ENCODE peak calls at places on chromosomes 5 and 9, in eight cellular contexts. One of them, this sample, is unnamed.

GRCh38 chr9:123400926-123401503 is 45.0 kb downstream of the CRB2 start:
- DNase-seq in NCI-H1105 treated with DMSO at 0.1 percent for 48 hours: no peak
- DNase-seq in Ammon's horn: no peak
- DNase-seq in stimulated activated CD8-positive, alpha-beta memory T cell treated with anti-CD3 and anti-CD28 coated beads, Interleukin-2, amount 100 ng/mL, for 1 hour: no peak
- DNase-seq in WTC11: no peak
- DNase-seq in neural crest cell: no peak
- DNase-seq in dermis microvascular lymphatic vessel endothelial cell: no peak
- DNase-seq in IMR-90: no peak
- DNase-seq in this sample: no peak

GRCh38 chr5:115583474-115583873 is 18.8 kb downstream of the TICAM2 start:
- DNase-seq in NCI-H1105 treated with DMSO at 0.1 percent for 48 hours: no peak
- DNase-seq in Ammon's horn: no peak
- DNase-seq in stimulated activated CD8-positive, alpha-beta memory T cell treated with anti-CD3 and anti-CD28 coated beads, Interleukin-2, amount 100 ng/mL, for 1 hour: no peak
- DNase-seq in WTC11: no peak
- DNase-seq in neural crest cell: no peak
- DNase-seq in dermis microvascular lymphatic vessel endothelial cell: no peak
- DNase-seq in IMR-90: peak; percentile 95
- DNase-seq in this sample: peak; percentile 52

GRCh38 chr9:36625006-36625600 is 52.4 kb downstream of the MELK start:
- DNase-seq in NCI-H1105 treated with DMSO at 0.1 percent for 48 hours: no peak
- DNase-seq in Ammon's horn: peak; percentile 83
- DNase-seq in stimulated activated CD8-positive, alpha-beta memory T cell treated with anti-CD3 and anti-CD28 coated beads, Interleukin-2, amount 100 ng/mL, for 1 hour: no peak
- DNase-seq in WTC11: no peak
- DNase-seq in neural crest cell: no peak
- DNase-seq in dermis microvascular lymphatic vessel endothelial cell: no peak
- DNase-seq in IMR-90: peak; percentile 90
- DNase-seq in this sample: peak; percentile 10

GRCh38 chr5:141872496-141873356 is 5.5 kb downstream of the PCDH1 start:
- DNase-seq in NCI-H1105 treated with DMSO at 0.1 percent for 48 hours: no peak
- DNase-seq in Ammon's horn: no peak
- DNase-seq in stimulated activated CD8-positive, alpha-beta memory T cell treated with anti-CD3 and anti-CD28 coated beads, Interleukin-2, amount 100 ng/mL, for 1 hour: no peak
- DNase-seq in WTC11: no peak
- DNase-seq in neural crest cell: no peak
- DNase-seq in dermis microvascular lymphatic vessel endothelial cell: no peak
- DNase-seq in IMR-90: no peak
- DNase-seq in this sample: peak; percentile 30

GRCh38 chr5:81389015-81389414 is 4.9 kb downstream of the ACOT12 start:
- DNase-seq in NCI-H1105 treated with DMSO at 0.1 percent for 48 hours: no peak
- DNase-seq in Ammon's horn: no peak
- DNase-seq in stimulated activated CD8-positive, alpha-beta memory T cell treated with anti-CD3 and anti-CD28 coated beads, Interleukin-2, amount 100 ng/mL, for 1 hour: no peak
- DNase-seq in WTC11: no peak
- DNase-seq in neural crest cell: no peak
- DNase-seq in dermis microvascular lymphatic vessel endothelial cell: no peak
- DNase-seq in IMR-90: no peak
- DNase-seq in this sample: no peak

GRCh38 chr9:134698587-134699342 is 57.2 kb downstream of the COL5A1 start:
- DNase-seq in NCI-H1105 treated with DMSO at 0.1 percent for 48 hours: peak; percentile 44
- DNase-seq in Ammon's horn: peak; percentile 70
- DNase-seq in stimulated activated CD8-positive, alpha-beta memory T cell treated with anti-CD3 and anti-CD28 coated beads, Interleukin-2, amount 100 ng/mL, for 1 hour: no peak
- DNase-seq in WTC11: peak; percentile 94
- DNase-seq in neural crest cell: peak; percentile 83
- DNase-seq in dermis microvascular lymphatic vessel endothelial cell: peak; percentile 26
- DNase-seq in IMR-90: peak; percentile 36
- DNase-seq in this sample: peak; percentile 65

GRCh38 chr5:173293817-173294672 is 34.2 kb downstream of the STC2 start:
- DNase-seq in NCI-H1105 treated with DMSO at 0.1 percent for 48 hours: peak; percentile 71
- DNase-seq in Ammon's horn: peak; percentile 88
- DNase-seq in stimulated activated CD8-positive, alpha-beta memory T cell treated with anti-CD3 and anti-CD28 coated beads, Interleukin-2, amount 100 ng/mL, for 1 hour: peak; percentile 12
- DNase-seq in WTC11: peak; percentile 85
- DNase-seq in neural crest cell: peak; percentile 88
- DNase-seq in dermis microvascular lymphatic vessel endothelial cell: peak; percentile 39
- DNase-seq in IMR-90: peak; percentile 80
- DNase-seq in this sample: peak; percentile 88

GRCh38 chr5:147748590-147748989 is 33.9 kb downstream of the JAKMIP2 start:
- DNase-seq in NCI-H1105 treated with DMSO at 0.1 percent for 48 hours: peak; percentile 16
- DNase-seq in Ammon's horn: no peak
- DNase-seq in stimulated activated CD8-positive, alpha-beta memory T cell treated with anti-CD3 and anti-CD28 coated beads, Interleukin-2, amount 100 ng/mL, for 1 hour: no peak
- DNase-seq in WTC11: no peak
- DNase-seq in neural crest cell: no peak
- DNase-seq in dermis microvascular lymphatic vessel endothelial cell: no peak
- DNase-seq in IMR-90: no peak
- DNase-seq in this sample: no peak

GRCh38 chr9:79256691-79257213 is 315.0 kb upstream of the TLE4 start:
- DNase-seq in NCI-H1105 treated with DMSO at 0.1 percent for 48 hours: peak; percentile 94
- DNase-seq in Ammon's horn: peak; percentile 18
- DNase-seq in stimulated activated CD8-positive, alpha-beta memory T cell treated with anti-CD3 and anti-CD28 coated beads, Interleukin-2, amount 100 ng/mL, for 1 hour: no peak
- DNase-seq in WTC11: no peak
- DNase-seq in neural crest cell: peak; percentile 29
- DNase-seq in dermis microvascular lymphatic vessel endothelial cell: no peak
- DNase-seq in IMR-90: peak; percentile 43
- DNase-seq in this sample: no peak

GRCh38 chr5:44983006-44983405 is 174.3 kb downstream of the MRPS30 start:
- DNase-seq in NCI-H1105 treated with DMSO at 0.1 percent for 48 hours: peak; percentile 7
- DNase-seq in Ammon's horn: no peak
- DNase-seq in stimulated activated CD8-positive, alpha-beta memory T cell treated with anti-CD3 and anti-CD28 coated beads, Interleukin-2, amount 100 ng/mL, for 1 hour: no peak
- DNase-seq in WTC11: no peak
- DNase-seq in neural crest cell: no peak
- DNase-seq in dermis microvascular lymphatic vessel endothelial cell: no peak
- DNase-seq in IMR-90: no peak
- DNase-seq in this sample: no peak

GRCh38 chr9:91033802-91034201 is 232.2 kb downstream of the SYK start:
- DNase-seq in NCI-H1105 treated with DMSO at 0.1 percent for 48 hours: no peak
- DNase-seq in Ammon's horn: no peak
- DNase-seq in stimulated activated CD8-positive, alpha-beta memory T cell treated with anti-CD3 and anti-CD28 coated beads, Interleukin-2, amount 100 ng/mL, for 1 hour: peak; percentile 21
- DNase-seq in WTC11: peak; percentile 84
- DNase-seq in neural crest cell: no peak
- DNase-seq in dermis microvascular lymphatic vessel endothelial cell: no peak
- DNase-seq in IMR-90: no peak
- DNase-seq in this sample: no peak

GRCh38 chr9:132006657-132007370 is 72.9 kb downstream of the MED27 start:
- DNase-seq in NCI-H1105 treated with DMSO at 0.1 percent for 48 hours: peak; percentile 99
- DNase-seq in Ammon's horn: peak; percentile 15
- DNase-seq in stimulated activated CD8-positive, alpha-beta memory T cell treated with anti-CD3 and anti-CD28 coated beads, Interleukin-2, amount 100 ng/mL, for 1 hour: no peak
- DNase-seq in WTC11: no peak
- DNase-seq in neural crest cell: no peak
- DNase-seq in dermis microvascular lymphatic vessel endothelial cell: no peak
- DNase-seq in IMR-90: peak; percentile 72
- DNase-seq in this sample: no peak

GRCh38 chr5:134003064-134003956 is 1.5 kb downstream of the VDAC1 start:
- DNase-seq in NCI-H1105 treated with DMSO at 0.1 percent for 48 hours: no peak
- DNase-seq in Ammon's horn: no peak
- DNase-seq in stimulated activated CD8-positive, alpha-beta memory T cell treated with anti-CD3 and anti-CD28 coated beads, Interleukin-2, amount 100 ng/mL, for 1 hour: no peak
- DNase-seq in WTC11: no peak
- DNase-seq in neural crest cell: no peak
- DNase-seq in dermis microvascular lymphatic vessel endothelial cell: no peak
- DNase-seq in IMR-90: no peak
- DNase-seq in this sample: no peak

GRCh38 chr9:81599837-81600236 is 89.5 kb downstream of the TLE1 start:
- DNase-seq in NCI-H1105 treated with DMSO at 0.1 percent for 48 hours: no peak
- DNase-seq in Ammon's horn: no peak
- DNase-seq in stimulated activated CD8-positive, alpha-beta memory T cell treated with anti-CD3 and anti-CD28 coated beads, Interleukin-2, amount 100 ng/mL, for 1 hour: no peak
- DNase-seq in WTC11: no peak
- DNase-seq in neural crest cell: no peak
- DNase-seq in dermis microvascular lymphatic vessel endothelial cell: no peak
- DNase-seq in IMR-90: no peak
- DNase-seq in this sample: no peak